ENCODE peak calls at places on chromosomes 13 and 19, in five cellular contexts. I is astrocyte of the cerebellum, Q is cardiac fibroblast, N is nephron progenitor cell, T is GM23248. M is an unnamed sample.

GRCh38 chr13:50594276-50594970 is 249.1 kb downstream of the DLEU7 start:
- DNase-seq in I (no peak), Q (no peak), N (peak), T (no peak), M (no peak)

GRCh38 chr13:34416833-34417425 is 525.1 kb upstream of the NBEA start:
- DNase-seq in I (peak), Q (peak), N (no peak), T (peak), M (peak)

GRCh38 chr19:12800873-12801465 is 631 bp downstream of the PRDX2 start:
- DNase-seq in I (no peak), Q (no peak), N (peak), T (peak), M (peak)

GRCh38 chr19:18278521-18279265 is 2.7 kb downstream of the JUND start:
- DNase-seq in I (no peak), Q (peak), N (peak), T (peak), M (no peak)

GRCh38 chr19:17108453-17108784 is 32.8 kb downstream of the MYO9B start:
- DNase-seq in I (no peak), Q (no peak), N (no peak), T (no peak), M (no peak)

GRCh38 chr19:1361601-1362384 is 21.9 kb upstream of the NDUFS7 start:
- DNase-seq in I (peak), Q (peak), N (no peak), T (peak), M (peak)

GRCh38 chr13:71242191-71242590 is 624.8 kb downstream of the DACH1 start:
- DNase-seq in I (peak), Q (peak), N (no peak), T (no peak), M (no peak)

GRCh38 chr13:76455960-76456359 is 430.2 kb downstream of the KCTD12 start:
- DNase-seq in I (peak), Q (peak), N (no peak), T (no peak), M (peak)

GRCh38 chr13:66673401-66673800 is 556.7 kb downstream of the PCDH9 start:
- DNase-seq in I (peak), Q (peak), N (no peak), T (peak), M (peak)

GRCh38 chr19:45876411-45877197 is 9.3 kb downstream of the IRF2BP1 start:
- DNase-seq in I (no peak), Q (peak), N (peak), T (peak), M (no peak)

GRCh38 chr13:31818236-31818635 is 78.9 kb downstream of the RXFP2 start:
- DNase-seq in I (no peak), Q (peak), N (no peak), T (peak), M (peak)

GRCh38 chr19:13556552-13556951 is 50.3 kb upstream of the CACNA1A start:
- DNase-seq in I (no peak), Q (no peak), N (no peak), T (no peak), M (no peak)

GRCh38 chr19:20607943-20608342 is 42.4 kb upstream of the ZNF737 start:
- DNase-seq in I (no peak), Q (no peak), N (no peak), T (no peak), M (no peak)

GRCh38 chr19:30861896-30862295 is 487.3 kb downstream of the TSHZ3 start:
- DNase-seq in I (no peak), Q (no peak), N (no peak), T (no peak), M (no peak)

GRCh38 chr19:41431426-41432386 is 4.5 kb upstream of the B3GNT8 start:
- DNase-seq in I (no peak), Q (peak), N (no peak), T (peak), M (peak)

GRCh38 chr13:21336609-21337008 is 122.5 kb downstream of the ZDHHC20 start:
- DNase-seq in I (no peak), Q (no peak), N (no peak), T (peak), M (peak)

GRCh38 chr13:102039264-102039663 is 362.6 kb downstream of the FGF14 start:
- DNase-seq in I (no peak), Q (no peak), N (no peak), T (no peak), M (no peak)

GRCh38 chr19:38539751-38540150 is 78.0 kb downstream of the MAP4K1 start:
- DNase-seq in I (no peak), Q (no peak), N (no peak), T (no peak), M (no peak)

GRCh38 chr19:6100284-6100915 is 9.9 kb downstream of the RFX2 start:
- DNase-seq in I (no peak), Q (no peak), N (peak), T (no peak), M (no peak)

GRCh38 chr13:95710313-95710712 is 33.4 kb downstream of the DNAJC3 start:
- DNase-seq in I (peak), Q (peak), N (no peak), T (peak), M (peak)

GRCh38 chr19:39497850-39498261 is 891 bp upstream of the DLL3 start:
- DNase-seq in I (no peak), Q (no peak), N (peak), T (peak), M (peak)